ENCODE peak calls at places on chromosomes 11 and 22, in six cellular contexts. M is IMR-90, P is H9, D is trophoblast cell, I is mesenchymal stem cell, A is H1. W is an unnamed sample.

GRCh38 chr11:17010851-17011420 is 3.3 kb downstream of the PLEKHA7 start:
- DNase-seq in M (no peak), P (no peak), D (no peak), I (no peak), A (no peak), W (no peak)

GRCh38 chr22:42885446-42885845 is 28.4 kb upstream of the ARFGAP3 start:
- DNase-seq in M (no peak), P (no peak), D (no peak), I (no peak), A (no peak), W (no peak)

GRCh38 chr11:1743587-1744136 is 6.7 kb downstream of the IFITM10 start:
- DNase-seq in M (no peak), P (no peak), D (no peak), I (no peak), A (no peak), W (no peak)

GRCh38 chr11:46248270-46249102 is 29.0 kb upstream of the CREB3L1 start:
- DNase-seq in M (peak), P (peak), D (peak), I (peak), A (no peak), W (no peak)

GRCh38 chr11:84645988-84646689 is 981.0 kb downstream of the DLG2 start:
- DNase-seq in M (no peak), P (no peak), D (no peak), I (no peak), A (no peak), W (no peak)

GRCh38 chr11:106222626-106223025 is 145.2 kb downstream of the AASDHPPT start:
- DNase-seq in M (no peak), P (no peak), D (no peak), I (no peak), A (no peak), W (no peak)

GRCh38 chr22:46841528-46841927 is 79.1 kb downstream of the TBC1D22A start:
- DNase-seq in M (peak), P (no peak), D (peak), I (no peak), A (no peak), W (no peak)

GRCh38 chr22:24805790-24806662 is at the start of gene SGSM1:
- DNase-seq in M (peak), P (peak), D (peak), I (peak), A (peak), W (peak)

GRCh38 chr11:65316979-65317786 is 2.5 kb downstream of the CDC42EP2 start:
- DNase-seq in M (peak), P (peak), D (peak), I (peak), A (no peak), W (no peak)

GRCh38 chr22:19634206-19634536 is 80.1 kb upstream of the SEPTIN5 start:
- DNase-seq in M (no peak), P (no peak), D (no peak), I (no peak), A (no peak), W (no peak)

GRCh38 chr11:124748481-124749338 is 3.3 kb downstream of the VSIG2 start:
- DNase-seq in M (peak), P (no peak), D (no peak), I (no peak), A (no peak), W (no peak)

GRCh38 chr11:61011950-61012830 is 40.7 kb downstream of the CD6 start:
- DNase-seq in M (peak), P (no peak), D (no peak), I (no peak), A (no peak), W (no peak)

GRCh38 chr11:32821917-32822560 is 7.7 kb upstream of the PRRG4 start:
- DNase-seq in M (no peak), P (no peak), D (no peak), I (no peak), A (no peak), W (no peak)
- H2AFZ ChIP-seq in M (no peak), P (no peak), D (no peak), I (no peak), A (no peak), W (no peak)

DNA sequence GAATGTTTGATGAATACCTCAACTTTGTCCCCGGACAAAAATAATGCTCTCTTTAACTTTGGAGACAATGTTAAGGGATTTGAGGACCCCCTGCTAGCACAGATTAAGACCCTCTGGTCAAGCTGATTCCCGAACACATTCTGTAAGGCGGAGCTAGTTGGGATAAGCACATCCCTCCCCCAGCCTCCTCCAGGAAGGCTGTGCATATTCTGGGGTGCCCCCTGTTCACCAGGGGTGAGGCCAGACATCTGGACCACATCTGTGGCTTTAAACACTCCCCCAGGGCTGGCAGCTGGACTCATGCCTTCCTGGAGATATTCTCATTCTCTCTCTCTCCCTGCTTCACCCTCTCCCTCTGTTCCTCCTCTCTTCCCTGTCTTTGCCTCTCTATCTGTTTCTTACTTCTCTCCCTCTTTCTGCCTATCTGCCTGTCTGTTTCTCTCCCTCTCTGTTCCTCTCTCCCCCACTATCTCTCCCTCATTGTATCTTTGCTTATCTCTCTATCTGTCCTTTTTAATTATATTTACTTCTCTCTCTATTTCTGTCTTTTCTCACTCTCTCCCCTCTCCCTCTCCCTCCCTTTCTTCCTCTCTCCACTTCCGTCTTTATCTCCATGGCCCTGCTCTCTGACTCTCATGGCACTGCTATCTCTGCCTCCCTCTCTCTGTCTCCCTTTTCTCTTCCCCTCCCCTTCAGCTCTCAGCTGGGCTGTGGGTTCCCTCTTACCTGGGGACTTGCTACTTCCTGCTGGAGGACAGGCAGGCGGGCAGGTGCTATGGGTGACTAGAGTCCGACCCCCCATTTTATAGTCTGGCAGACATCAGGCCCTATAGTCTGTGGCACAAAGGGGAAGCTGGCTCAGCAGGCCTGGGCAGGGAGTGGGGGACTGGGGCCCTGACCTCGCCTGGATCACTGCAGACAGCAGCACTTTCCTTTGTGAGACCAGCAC is at the start of gene CRYBB1:
- DNase-seq in M (peak), P (no peak), D (no peak), I (no peak), A (no peak), W (peak)
- H2BK120ac ChIP-seq in M (no peak), P (no peak), D (no peak), I (no peak), A (no peak), W (no peak)

GRCh38 chr11:92447586-92447985 is 223.0 kb downstream of the FAT3 start:
- DNase-seq in M (no peak), P (no peak), D (peak), I (no peak), A (no peak), W (no peak)
- H2AFZ ChIP-seq in M (no peak), P (no peak), D (no peak), I (no peak), A (no peak), W (no peak)

GRCh38 chr11:128604723-128605122 is 17.4 kb upstream of the ETS1 start:
- DNase-seq in M (no peak), P (no peak), D (no peak), I (no peak), A (no peak), W (no peak)

GRCh38 chr11:128603003-128603715 is 15.8 kb upstream of the ETS1 start:
- DNase-seq in M (no peak), P (no peak), D (no peak), I (no peak), A (no peak), W (no peak)

GRCh38 chr11:128599729-128600128 is 12.4 kb upstream of the ETS1 start:
- DNase-seq in M (peak), P (no peak), D (no peak), I (peak), A (no peak), W (no peak)

GRCh38 chr11:128607819-128608218 is 20.5 kb upstream of the ETS1 start:
- DNase-seq in M (no peak), P (no peak), D (no peak), I (no peak), A (no peak), W (no peak)

GRCh38 chr11:128603752-128604472 is 16.6 kb upstream of the ETS1 start:
- DNase-seq in M (no peak), P (no peak), D (no peak), I (peak), A (no peak), W (no peak)
- H2BK120ac ChIP-seq in M (no peak), P (no peak), D (no peak), I (no peak), A (no peak), W (no peak)

GRCh38 chr11:76666408-76666807 is 4.1 kb downstream of the LRRC32 start:
- DNase-seq in M (peak), P (peak), D (peak), I (peak), A (no peak), W (no peak)
- H2AFZ ChIP-seq in M (peak), P (no peak), D (no peak), I (no peak), A (no peak), W (peak)

W was measured in neuronal stem cell.